ENCODE peak calls at places on chromosome 17, in eight cellular contexts. One of them, this sample, is unnamed.
A peak's percentile ranks its signal among the peaks of the same experiment; 100 is the strongest.

GRCh38 chr17:65405563-65405962 is 155.9 kb downstream of the AXIN2 start:
- DNase-seq in CD4-positive, alpha-beta T cell: no peak
- DNase-seq in GM20000: no peak
- DNase-seq in progenitor cell of endocrine pancreas: no peak
- DNase-seq in stomach: no peak
- DNase-seq in IMR-90: no peak
- DNase-seq in A549: no peak
- DNase-seq in heart right ventricle: no peak
- DNase-seq in this sample: no peak

GRCh38 chr17:29595943-29596774 is 3.2 kb downstream of the ANKRD13B start:
- DNase-seq in stomach: no peak
- DNase-seq in A549: no peak
- DNase-seq in progenitor cell of endocrine pancreas: no peak
- DNase-seq in heart right ventricle: no peak
- DNase-seq in CD4-positive, alpha-beta T cell: no peak
- DNase-seq in GM20000: no peak
- DNase-seq in IMR-90: no peak
- DNase-seq in this sample: no peak

GRCh38 chr17:63774982-63775290 is 966 bp downstream of the DDX42 start:
- DNase-seq in A549: no peak
- DNase-seq in GM20000: no peak
- DNase-seq in progenitor cell of endocrine pancreas: no peak
- DNase-seq in IMR-90: peak; percentile 21
- DNase-seq in stomach: no peak
- DNase-seq in CD4-positive, alpha-beta T cell: no peak
- DNase-seq in heart right ventricle: no peak
- DNase-seq in this sample: peak; percentile 34

GRCh38 chr17:73172252-73172651 is 7.4 kb downstream of the SSTR2 start:
- DNase-seq in stomach: no peak
- DNase-seq in GM20000: no peak
- DNase-seq in heart right ventricle: no peak
- DNase-seq in progenitor cell of endocrine pancreas: no peak
- DNase-seq in CD4-positive, alpha-beta T cell: no peak
- DNase-seq in A549: no peak
- DNase-seq in IMR-90: no peak
- DNase-seq in this sample: no peak

GRCh38 chr17:66690166-66690565 is 144.8 kb upstream of the CACNG5 start:
- DNase-seq in heart right ventricle: no peak
- DNase-seq in progenitor cell of endocrine pancreas: no peak
- DNase-seq in GM20000: no peak
- DNase-seq in CD4-positive, alpha-beta T cell: no peak
- DNase-seq in A549: no peak
- DNase-seq in stomach: no peak
- DNase-seq in IMR-90: no peak
- DNase-seq in this sample: no peak

GRCh38 chr17:33291248-33292183 is 1.6 kb downstream of the ASIC2 start:
- DNase-seq in stomach: no peak
- DNase-seq in GM20000: no peak
- DNase-seq in progenitor cell of endocrine pancreas: peak; percentile 20
- DNase-seq in A549: peak; percentile 26
- DNase-seq in heart right ventricle: peak; percentile 11
- DNase-seq in CD4-positive, alpha-beta T cell: no peak
- DNase-seq in IMR-90: peak; percentile 31
- DNase-seq in this sample: peak; percentile 39

GRCh38 chr17:76239538-76240274 is 587 bp downstream of the RNF157 start:
- DNase-seq in progenitor cell of endocrine pancreas: peak; percentile 18
- DNase-seq in A549: no peak
- DNase-seq in GM20000: no peak
- DNase-seq in stomach: no peak
- DNase-seq in heart right ventricle: peak; percentile 25
- DNase-seq in CD4-positive, alpha-beta T cell: no peak
- DNase-seq in IMR-90: no peak
- DNase-seq in this sample: no peak

GRCh38 chr17:43169561-43170139 is 1.4 kb upstream of the NBR1 start:
- DNase-seq in CD4-positive, alpha-beta T cell: no peak
- DNase-seq in heart right ventricle: peak; percentile 18
- DNase-seq in A549: peak; percentile 52
- DNase-seq in progenitor cell of endocrine pancreas: no peak
- DNase-seq in GM20000: peak; percentile 27
- DNase-seq in stomach: peak; percentile 66
- DNase-seq in IMR-90: peak; percentile 26
- DNase-seq in this sample: peak; percentile 5

GRCh38 chr17:62760888-62761267 is 47.2 kb downstream of the MARCHF10 start:
- DNase-seq in A549: no peak
- DNase-seq in progenitor cell of endocrine pancreas: no peak
- DNase-seq in IMR-90: no peak
- DNase-seq in GM20000: no peak
- DNase-seq in CD4-positive, alpha-beta T cell: no peak
- DNase-seq in heart right ventricle: no peak
- DNase-seq in stomach: no peak
- DNase-seq in this sample: no peak

GRCh38 chr17:45430006-45430737 is 2.5 kb downstream of the ARHGAP27 start:
- DNase-seq in heart right ventricle: no peak
- DNase-seq in IMR-90: no peak
- DNase-seq in A549: no peak
- DNase-seq in GM20000: no peak
- DNase-seq in stomach: no peak
- DNase-seq in CD4-positive, alpha-beta T cell: no peak
- DNase-seq in progenitor cell of endocrine pancreas: no peak
- DNase-seq in this sample: no peak

GRCh38 chr17:82963104-82963950 is 116.1 kb upstream of the METRNL start:
- DNase-seq in CD4-positive, alpha-beta T cell: peak; percentile 34
- DNase-seq in A549: no peak
- DNase-seq in heart right ventricle: peak; percentile 82
- DNase-seq in IMR-90: peak; percentile 77
- DNase-seq in progenitor cell of endocrine pancreas: peak; percentile 54
- DNase-seq in GM20000: peak; percentile 79
- DNase-seq in stomach: peak; percentile 81
- DNase-seq in this sample: peak; percentile 50

GRCh38 chr17:59001158-59001814 is 105.4 kb downstream of the TRIM37 start:
- DNase-seq in IMR-90: peak; percentile 67
- DNase-seq in A549: no peak
- DNase-seq in progenitor cell of endocrine pancreas: no peak
- DNase-seq in stomach: peak; percentile 34
- DNase-seq in GM20000: peak; percentile 80
- DNase-seq in CD4-positive, alpha-beta T cell: peak; percentile 50
- DNase-seq in heart right ventricle: no peak
- DNase-seq in this sample: peak; percentile 75

GRCh38 chr17:27540300-27541105 is 84.3 kb downstream of the KSR1 start:
- DNase-seq in progenitor cell of endocrine pancreas: no peak
- DNase-seq in CD4-positive, alpha-beta T cell: no peak
- DNase-seq in A549: peak; percentile 81
- DNase-seq in heart right ventricle: peak; percentile 71
- DNase-seq in GM20000: no peak
- DNase-seq in stomach: peak; percentile 92
- DNase-seq in IMR-90: peak; percentile 100
- DNase-seq in this sample: peak; percentile 35

GRCh38 chr17:78717431-78717980 is 64.6 kb downstream of the CYTH1 start:
- DNase-seq in progenitor cell of endocrine pancreas: no peak
- DNase-seq in stomach: no peak
- DNase-seq in IMR-90: peak; percentile 26
- DNase-seq in CD4-positive, alpha-beta T cell: no peak
- DNase-seq in A549: peak; percentile 74
- DNase-seq in GM20000: no peak
- DNase-seq in heart right ventricle: no peak
- DNase-seq in this sample: no peak

GRCh38 chr17:71423871-71424546 is 696.8 kb upstream of the SOX9 start:
- DNase-seq in A549: no peak
- DNase-seq in progenitor cell of endocrine pancreas: no peak
- DNase-seq in heart right ventricle: no peak
- DNase-seq in GM20000: no peak
- DNase-seq in stomach: no peak
- DNase-seq in IMR-90: peak; percentile 76
- DNase-seq in CD4-positive, alpha-beta T cell: no peak
- DNase-seq in this sample: peak; percentile 97

GRCh38 chr17:78231991-78232759 is 744 bp downstream of the TMEM235 start:
- DNase-seq in GM20000: peak; percentile 67
- DNase-seq in stomach: no peak
- DNase-seq in CD4-positive, alpha-beta T cell: no peak
- DNase-seq in heart right ventricle: no peak
- DNase-seq in IMR-90: no peak
- DNase-seq in A549: no peak
- DNase-seq in progenitor cell of endocrine pancreas: no peak
- DNase-seq in this sample: peak; percentile 24

GRCh38 chr17:8079291-8080207 is 8.0 kb downstream of the ALOX12B start:
- DNase-seq in GM20000: peak; percentile 94
- DNase-seq in IMR-90: peak; percentile 33
- DNase-seq in progenitor cell of endocrine pancreas: peak; percentile 68
- DNase-seq in stomach: peak; percentile 75
- DNase-seq in CD4-positive, alpha-beta T cell: peak; percentile 67
- DNase-seq in A549: peak; percentile 93
- DNase-seq in heart right ventricle: peak; percentile 78
- DNase-seq in this sample: peak; percentile 66

GRCh38 chr17:51908841-51909537 is 249.5 kb downstream of the CA10 start:
- DNase-seq in stomach: no peak
- DNase-seq in IMR-90: no peak
- DNase-seq in progenitor cell of endocrine pancreas: no peak
- DNase-seq in CD4-positive, alpha-beta T cell: no peak
- DNase-seq in A549: no peak
- DNase-seq in heart right ventricle: no peak
- DNase-seq in GM20000: no peak
- DNase-seq in this sample: no peak

GRCh38 chr17:7841309-7841621 is 7.2 kb downstream of the KDM6B start:
- DNase-seq in A549: no peak
- DNase-seq in IMR-90: no peak
- DNase-seq in CD4-positive, alpha-beta T cell: no peak
- DNase-seq in progenitor cell of endocrine pancreas: no peak
- DNase-seq in GM20000: no peak
- DNase-seq in heart right ventricle: no peak
- DNase-seq in stomach: no peak
- DNase-seq in this sample: no peak

GRCh38 chr17:43734376-43734775 is 24.2 kb downstream of the SOST start:
- DNase-seq in A549: no peak
- DNase-seq in IMR-90: peak; percentile 69
- DNase-seq in heart right ventricle: no peak
- DNase-seq in GM20000: no peak
- DNase-seq in stomach: no peak
- DNase-seq in progenitor cell of endocrine pancreas: no peak
- DNase-seq in CD4-positive, alpha-beta T cell: no peak
- DNase-seq in this sample: peak; percentile 28

GRCh38 chr17:66547170-66547865 is 244.9 kb downstream of the PRKCA start:
- DNase-seq in GM20000: no peak
- DNase-seq in A549: no peak
- DNase-seq in progenitor cell of endocrine pancreas: no peak
- DNase-seq in stomach: no peak
- DNase-seq in IMR-90: no peak
- DNase-seq in CD4-positive, alpha-beta T cell: no peak
- DNase-seq in heart right ventricle: no peak
- DNase-seq in this sample: no peak

GRCh38 chr17:19712436-19713004 is 3.9 kb downstream of the SLC47A2 start:
- DNase-seq in heart right ventricle: no peak
- DNase-seq in CD4-positive, alpha-beta T cell: no peak
- DNase-seq in GM20000: no peak
- DNase-seq in IMR-90: no peak
- DNase-seq in progenitor cell of endocrine pancreas: no peak
- DNase-seq in A549: no peak
- DNase-seq in stomach: no peak
- DNase-seq in this sample: no peak

GRCh38 chr17:36945959-36946725 is 2.6 kb upstream of the AATF start:
- DNase-seq in CD4-positive, alpha-beta T cell: no peak
- DNase-seq in stomach: no peak
- DNase-seq in GM20000: peak; percentile 9
- DNase-seq in A549: no peak
- DNase-seq in progenitor cell of endocrine pancreas: no peak
- DNase-seq in IMR-90: no peak
- DNase-seq in heart right ventricle: no peak
- DNase-seq in this sample: no peak

GRCh38 chr17:38871247-38871991 is 1.6 kb downstream of the LASP1 start:
- DNase-seq in heart right ventricle: no peak
- DNase-seq in IMR-90: peak; percentile 80
- DNase-seq in GM20000: peak; percentile 74
- DNase-seq in stomach: peak; percentile 76
- DNase-seq in progenitor cell of endocrine pancreas: no peak
- DNase-seq in CD4-positive, alpha-beta T cell: peak; percentile 67
- DNase-seq in A549: peak; percentile 92
- DNase-seq in this sample: peak; percentile 81
- TF ChIP-seq CTCF in heart right ventricle: no peak
- TF ChIP-seq CTCF in IMR-90: peak; percentile 15
- TF ChIP-seq CTCF in GM20000: no peak
- TF ChIP-seq CTCF in stomach: no peak
- TF ChIP-seq CTCF in progenitor cell of endocrine pancreas: no peak
- TF ChIP-seq CTCF in CD4-positive, alpha-beta T cell: no peak
- TF ChIP-seq CTCF in A549: peak; percentile 55
- TF ChIP-seq CTCF in this sample: no peak

GRCh38 chr17:61470530-61471136 is 18.4 kb downstream of the TBX4 start:
- DNase-seq in CD4-positive, alpha-beta T cell: no peak
- DNase-seq in A549: no peak
- DNase-seq in stomach: no peak
- DNase-seq in IMR-90: no peak
- DNase-seq in GM20000: no peak
- DNase-seq in heart right ventricle: no peak
- DNase-seq in progenitor cell of endocrine pancreas: no peak
- DNase-seq in this sample: no peak
- TF ChIP-seq CTCF in CD4-positive, alpha-beta T cell: no peak
- TF ChIP-seq CTCF in A549: no peak
- TF ChIP-seq CTCF in stomach: no peak
- TF ChIP-seq CTCF in IMR-90: no peak
- TF ChIP-seq CTCF in GM20000: no peak
- TF ChIP-seq CTCF in heart right ventricle: no peak
- TF ChIP-seq CTCF in progenitor cell of endocrine pancreas: no peak
- TF ChIP-seq CTCF in this sample: peak; percentile 16

GRCh38 chr17:34892864-34893263 is 68.4 kb downstream of the CCT6B start:
- DNase-seq in progenitor cell of endocrine pancreas: peak; percentile 28
- DNase-seq in A549: peak; percentile 50
- DNase-seq in stomach: no peak
- DNase-seq in CD4-positive, alpha-beta T cell: no peak
- DNase-seq in GM20000: no peak
- DNase-seq in IMR-90: no peak
- DNase-seq in heart right ventricle: no peak
- DNase-seq in this sample: no peak
- TF ChIP-seq CTCF in progenitor cell of endocrine pancreas: peak; percentile 74
- TF ChIP-seq CTCF in A549: peak; percentile 46
- TF ChIP-seq CTCF in stomach: no peak
- TF ChIP-seq CTCF in CD4-positive, alpha-beta T cell: peak; percentile 18
- TF ChIP-seq CTCF in GM20000: peak; percentile 29
- TF ChIP-seq CTCF in IMR-90: peak; percentile 20
- TF ChIP-seq CTCF in heart right ventricle: peak; percentile 56
- TF ChIP-seq CTCF in this sample: peak; percentile 10

GRCh38 chr17:57459286-57459915 is 203.1 kb downstream of the MSI2 start:
- DNase-seq in A549: peak; percentile 85
- DNase-seq in heart right ventricle: no peak
- DNase-seq in stomach: no peak
- DNase-seq in IMR-90: peak; percentile 82
- DNase-seq in CD4-positive, alpha-beta T cell: no peak
- DNase-seq in GM20000: peak; percentile 23
- DNase-seq in progenitor cell of endocrine pancreas: no peak
- DNase-seq in this sample: peak; percentile 67

GRCh38 chr17:57455063-57455914 is 199.0 kb downstream of the MSI2 start:
- DNase-seq in stomach: no peak
- DNase-seq in GM20000: peak; percentile 72
- DNase-seq in CD4-positive, alpha-beta T cell: no peak
- DNase-seq in A549: no peak
- DNase-seq in IMR-90: peak; percentile 57
- DNase-seq in heart right ventricle: no peak
- DNase-seq in progenitor cell of endocrine pancreas: no peak
- DNase-seq in this sample: peak; percentile 40

GRCh38 chr17:57456622-57457021 is 200.3 kb downstream of the MSI2 start:
- DNase-seq in A549: no peak
- DNase-seq in heart right ventricle: no peak
- DNase-seq in CD4-positive, alpha-beta T cell: no peak
- DNase-seq in IMR-90: no peak
- DNase-seq in GM20000: no peak
- DNase-seq in stomach: no peak
- DNase-seq in progenitor cell of endocrine pancreas: no peak
- DNase-seq in this sample: no peak

GRCh38 chr17:57458718-57459285 is 202.5 kb downstream of the MSI2 start:
- DNase-seq in GM20000: no peak
- DNase-seq in progenitor cell of endocrine pancreas: no peak
- DNase-seq in IMR-90: no peak
- DNase-seq in A549: no peak
- DNase-seq in CD4-positive, alpha-beta T cell: no peak
- DNase-seq in heart right ventricle: no peak
- DNase-seq in stomach: no peak
- DNase-seq in this sample: no peak

GRCh38 chr17:57457188-57457587 is 200.9 kb downstream of the MSI2 start:
- DNase-seq in GM20000: no peak
- DNase-seq in stomach: no peak
- DNase-seq in heart right ventricle: no peak
- DNase-seq in IMR-90: no peak
- DNase-seq in progenitor cell of endocrine pancreas: no peak
- DNase-seq in A549: no peak
- DNase-seq in CD4-positive, alpha-beta T cell: no peak
- DNase-seq in this sample: no peak
- TF ChIP-seq CTCF in GM20000: no peak
- TF ChIP-seq CTCF in stomach: no peak
- TF ChIP-seq CTCF in heart right ventricle: no peak
- TF ChIP-seq CTCF in IMR-90: no peak
- TF ChIP-seq CTCF in progenitor cell of endocrine pancreas: no peak
- TF ChIP-seq CTCF in A549: no peak
- TF ChIP-seq CTCF in CD4-positive, alpha-beta T cell: no peak
- TF ChIP-seq CTCF in this sample: no peak

This sample was measured in epithelial cell of esophagus.